ENCODE peak calls at places on chromosomes 4 and X, in five cellular contexts. J is Right ventricle myocardium superior, D is EL, R is AG20443, N is memory B cell. W is an unnamed sample.
A peak's percentile ranks its signal among the peaks of the same experiment; 100 is the strongest.

GRCh38 chr4:184845367-184846011 is 19.7 kb upstream of the ACSL1 start:
- DNase-seq in R (peak; percentile 49), D (peak; percentile 29), J (no peak), N (no peak), W (no peak)

GRCh38 chr4:94976371-94977011 is 218.7 kb downstream of the BMPR1B start:
- DNase-seq in N (no peak), J (no peak), R (peak; percentile 54), D (no peak), W (no peak)

GRCh38 chr4:150237110-150237852 is 159.0 kb downstream of the DCLK2 start:
- DNase-seq in N (no peak), R (peak; percentile 58), D (peak; percentile 94), J (no peak), W (peak; percentile 88)

GRCh38 chr4:40314951-40315350 is 20.2 kb upstream of the CHRNA9 start:
- DNase-seq in N (no peak), D (no peak), R (no peak), J (no peak), W (no peak)

GRCh38 chr4:141599853-141600252 is 36.5 kb upstream of the IL15 start:
- DNase-seq in D (peak; percentile 10), J (no peak), N (no peak), R (no peak), W (no peak)

GRCh38 chr4:40909363-40909876 is 159.7 kb downstream of the NSUN7 start:
- DNase-seq in J (no peak), R (peak; percentile 63), N (no peak), D (peak; percentile 85), W (peak; percentile 96)

GRCh38 chr4:101020956-101021355 is 326.4 kb downstream of the PPP3CA start:
- DNase-seq in D (peak; percentile 65), N (no peak), R (peak; percentile 16), J (no peak), W (peak; percentile 91)

GRCh38 chr4:140816806-140817205 is 60.6 kb upstream of the TBC1D9 start:
- DNase-seq in R (no peak), N (no peak), J (no peak), D (no peak), W (no peak)

GRCh38 chrX:93874554-93874953 is 200.5 kb downstream of the FAM133A start:
- DNase-seq in J (no peak), R (no peak), D (no peak), N (no peak), W (peak; percentile 3)

GRCh38 chrX:153477039-153477438 is 6.7 kb upstream of the HAUS7 start:
- DNase-seq in J (peak; percentile 46), N (no peak), R (peak; percentile 50), D (peak; percentile 68), W (peak; percentile 82)

GRCh38 chrX:47218920-47219815 is 687 bp downstream of the CDK16 start:
- DNase-seq in N (no peak), J (peak; percentile 57), D (peak; percentile 12), R (peak; percentile 25), W (peak; percentile 36)

GRCh38 chr4:57370691-57371090 is 260.5 kb upstream of the IGFBP7 start:
- DNase-seq in J (no peak), N (no peak), R (no peak), D (peak; percentile 45), W (no peak)

GRCh38 chr4:36313687-36314086 is 32.3 kb downstream of the DTHD1 start:
- DNase-seq in J (no peak), D (no peak), R (no peak), N (no peak), W (no peak)

GRCh38 chrX:43500240-43500639 is 155.9 kb upstream of the MAOA start:
- DNase-seq in R (no peak), D (no peak), N (no peak), J (no peak), W (no peak)

GRCh38 chr4:1997712-1998111 is 11.1 kb downstream of the NELFA start:
- DNase-seq in R (no peak), D (no peak), N (no peak), J (no peak), W (no peak)

W was measured in dermis blood vessel endothelial cell.